ENCODE peak calls at places on chromosome 22, in six cellular contexts. G is H9, B is neuronal stem cell, C is IMR-90, O is H1, S is mesenchymal stem cell. W is an unnamed sample.

GRCh38 chr22:35472488-35472887 is 68.1 kb upstream of the RASD2 start:
- DNase-seq in G (no peak), B (no peak), C (no peak), O (no peak), S (no peak), W (peak; percentile 8)

GRCh38 chr22:18998998-18999397 is 62.9 kb upstream of the PRODH start:
- DNase-seq in G (peak; percentile 77), B (peak; percentile 36), C (no peak), O (peak; percentile 92), S (no peak), W (no peak)

GRCh38 chr22:44180706-44181032 is at the start of gene PARVG:
- DNase-seq in G (peak; percentile 63), B (no peak), C (no peak), O (no peak), S (no peak), W (no peak)

GRCh38 chr22:29214232-29214631 is 8.5 kb downstream of the EMID1 start:
- DNase-seq in G (no peak), B (no peak), C (no peak), O (no peak), S (no peak), W (no peak)

GRCh38 chr22:22884010-22884887 is 3.4 kb upstream of the IGLL5 start:
- DNase-seq in G (peak; percentile 84), B (peak; percentile 52), C (peak; percentile 45), O (peak; percentile 78), S (peak; percentile 3), W (peak; percentile 83)

GRCh38 chr22:20021196-20022181 is 579 bp downstream of the TANGO2 start:
- DNase-seq in G (no peak), B (no peak), C (peak; percentile 54), O (peak; percentile 54), S (peak; percentile 35), W (peak; percentile 78)

GRCh38 chr22:49373289-49373666 is 454.4 kb downstream of the BRD1 start:
- DNase-seq in G (no peak), B (no peak), C (no peak), O (no peak), S (no peak), W (no peak)

GRCh38 chr22:43300891-43301676 is 42.1 kb downstream of the SCUBE1 start:
- DNase-seq in G (no peak), B (no peak), C (no peak), O (no peak), S (no peak), W (no peak)

GRCh38 chr22:25153961-25154685 is 45.5 kb upstream of the CRYBB3 start:
- DNase-seq in G (no peak), B (no peak), C (no peak), O (no peak), S (peak; percentile 80), W (no peak)

GRCh38 chr22:42623301-42623751 is 8.6 kb upstream of the POLDIP3 start:
- DNase-seq in G (no peak), B (no peak), C (no peak), O (no peak), S (no peak), W (no peak)

GRCh38 chr22:48574776-48575566 is 1252.7 kb downstream of the BRD1 start:
- DNase-seq in G (peak; percentile 82), B (peak; percentile 74), C (no peak), O (peak; percentile 85), S (no peak), W (peak; percentile 1)

GRCh38 chr22:20430641-20431519 is 6.7 kb downstream of the SCARF2 start:
- DNase-seq in G (peak; percentile 69), B (peak; percentile 61), C (no peak), O (peak; percentile 74), S (peak; percentile 69), W (peak; percentile 76)

GRCh38 chr22:19688301-19689290 is 25.7 kb upstream of the SEPTIN5 start:
- DNase-seq in G (no peak), B (no peak), C (no peak), O (no peak), S (no peak), W (no peak)

GRCh38 chr22:19738664-19739447 is 15.5 kb downstream of the GP1BB start:
- DNase-seq in G (no peak), B (no peak), C (no peak), O (no peak), S (no peak), W (no peak)

GRCh38 chr22:24583221-24583971 is 9.5 kb downstream of the LRRC75B start:
- DNase-seq in G (no peak), B (no peak), C (peak; percentile 15), O (no peak), S (no peak), W (no peak)

GRCh38 chr22:44260216-44261035 is 52.3 kb downstream of the SHISAL1 start:
- DNase-seq in G (peak; percentile 10), B (no peak), C (no peak), O (peak; percentile 35), S (no peak), W (no peak)

GRCh38 chr22:44108806-44109385 is 71.8 kb upstream of the PARVG start:
- DNase-seq in G (no peak), B (no peak), C (no peak), O (no peak), S (no peak), W (no peak)

GRCh38 chr22:46452195-46453005 is 85.0 kb downstream of the CELSR1 start:
- DNase-seq in G (no peak), B (no peak), C (no peak), O (no peak), S (no peak), W (no peak)
- H4K91ac ChIP-seq in G (no peak overlapping the region), B (no peak overlapping the region), C (no peak overlapping the region), O (no peak overlapping the region), S (no peak overlapping the region), W (peak overlapping the region; percentile 58)

GRCh38 chr22:27639180-27640086 is 162.1 kb downstream of the MN1 start:
- DNase-seq in G (no peak), B (no peak), C (no peak), O (no peak), S (no peak), W (no peak)

GRCh38 chr22:27638329-27639179 is 163.0 kb downstream of the MN1 start:
- DNase-seq in G (no peak), B (no peak), C (no peak), O (no peak), S (no peak), W (no peak)

GRCh38 chr22:27635852-27636251 is 165.7 kb downstream of the MN1 start:
- DNase-seq in G (no peak), B (no peak), C (no peak), O (no peak), S (no peak), W (no peak)

GRCh38 chr22:27636716-27637503 is 164.6 kb downstream of the MN1 start:
- DNase-seq in G (no peak), B (no peak), C (no peak), O (no peak), S (no peak), W (no peak)

DNA sequence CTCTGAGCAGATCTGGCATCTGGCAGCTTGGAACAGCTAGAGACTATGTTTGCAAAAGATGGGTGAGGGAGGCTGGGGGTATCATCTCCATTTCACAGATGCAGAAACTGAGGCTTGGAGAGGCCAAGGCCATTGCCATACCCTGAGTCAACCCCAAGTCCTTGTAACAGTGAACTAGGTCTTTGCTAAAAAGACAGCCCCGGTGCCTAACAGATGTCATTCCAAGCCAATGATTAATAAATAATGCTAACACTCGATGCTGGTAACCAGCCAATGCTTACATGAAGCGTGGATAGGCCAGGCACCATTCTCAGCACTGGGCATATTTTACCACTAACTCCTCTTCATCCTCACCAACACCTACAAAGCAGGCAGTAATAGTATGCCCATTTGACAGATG is 164.0 kb downstream of the MN1 start:
- DNase-seq in G (no peak), B (no peak), C (peak; percentile 28), O (no peak), S (peak; percentile 8), W (no peak)
- H3K14ac ChIP-seq in G (no peak overlapping the region), B (no peak overlapping the region), C (no peak overlapping the region), O (no peak overlapping the region), S (no peak overlapping the region), W (no peak overlapping the region)

DNA sequence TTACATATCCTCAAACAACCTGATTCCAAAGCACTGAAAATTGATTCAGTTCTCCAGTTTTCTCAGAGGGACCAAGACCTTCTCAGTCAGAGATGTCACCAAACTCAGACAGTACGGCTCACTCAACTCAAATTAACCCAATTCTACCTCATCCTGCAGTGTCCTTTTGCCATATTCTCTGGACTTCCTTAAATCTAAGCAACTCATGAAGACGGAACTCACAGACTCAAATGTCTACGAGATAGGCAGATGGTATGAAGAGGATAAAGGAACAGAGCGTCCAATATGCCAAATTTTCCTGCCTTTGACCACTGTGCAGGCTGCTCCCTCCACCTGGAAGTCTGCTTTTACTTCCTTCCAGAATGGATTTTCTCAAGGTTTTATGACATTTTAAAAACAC is 22.7 kb downstream of the SLC5A4 start:
- DNase-seq in G (no peak), B (no peak), C (no peak), O (no peak), S (no peak), W (no peak)
- H4K91ac ChIP-seq in G (no peak overlapping the region), B (no peak overlapping the region), C (no peak overlapping the region), O (no peak overlapping the region), S (no peak overlapping the region), W (no peak overlapping the region)

GRCh38 chr22:38755155-38755910 is 465 bp downstream of the SUN2 start:
- DNase-seq in G (peak; percentile 64), B (peak; percentile 69), C (peak; percentile 48), O (peak; percentile 77), S (peak; percentile 80), W (peak; percentile 97)
- H3K14ac ChIP-seq in G (no peak overlapping the region), B (no peak overlapping the region), C (peak overlapping the region; percentile 87), O (no peak overlapping the region), S (no peak overlapping the region), W (peak overlapping the region; percentile 82)